ENCODE peak calls at places on chromosomes 12 and 14, in seven cellular contexts. One of them, this sample, is unnamed.

GRCh38 chr12:87953257-87953860 is 75.8 kb downstream of the C12orf50 start:
- DNase-seq in tibial nerve: no peak
- DNase-seq in heart left ventricle: no peak
- DNase-seq in psoas muscle: no peak
- DNase-seq in GM13976: peak
- DNase-seq in AG10803: peak
- DNase-seq in A549: peak
- DNase-seq in this sample: peak

GRCh38 chr12:110102255-110102654 is 21.9 kb upstream of the IFT81 start:
- DNase-seq in tibial nerve: no peak
- DNase-seq in heart left ventricle: no peak
- DNase-seq in psoas muscle: peak
- DNase-seq in GM13976: peak
- DNase-seq in AG10803: peak
- DNase-seq in A549: peak
- DNase-seq in this sample: peak

GRCh38 chr14:78091361-78091760 is 78.8 kb upstream of the NRXN3 start:
- DNase-seq in tibial nerve: no peak
- DNase-seq in heart left ventricle: no peak
- DNase-seq in psoas muscle: no peak
- DNase-seq in GM13976: no peak
- DNase-seq in AG10803: no peak
- DNase-seq in A549: no peak
- DNase-seq in this sample: no peak

GRCh38 chr12:52186135-52186840 is 5.5 kb downstream of the KRT80 start:
- DNase-seq in tibial nerve: no peak
- DNase-seq in heart left ventricle: no peak
- DNase-seq in psoas muscle: no peak
- DNase-seq in GM13976: no peak
- DNase-seq in AG10803: peak
- DNase-seq in A549: no peak
- DNase-seq in this sample: peak

GRCh38 chr12:128245890-128246289 is 21.1 kb upstream of the TMEM132C start:
- DNase-seq in tibial nerve: no peak
- DNase-seq in heart left ventricle: no peak
- DNase-seq in psoas muscle: no peak
- DNase-seq in GM13976: no peak
- DNase-seq in AG10803: no peak
- DNase-seq in A549: no peak
- DNase-seq in this sample: no peak

GRCh38 chr12:10363922-10364838 is 25.7 kb downstream of the KLRK1 start:
- DNase-seq in tibial nerve: no peak
- DNase-seq in heart left ventricle: peak
- DNase-seq in psoas muscle: peak
- DNase-seq in GM13976: peak
- DNase-seq in AG10803: peak
- DNase-seq in A549: peak
- DNase-seq in this sample: peak

GRCh38 chr12:95358111-95359083 is 115.6 kb upstream of the METAP2 start:
- DNase-seq in tibial nerve: no peak
- DNase-seq in heart left ventricle: no peak
- DNase-seq in psoas muscle: no peak
- DNase-seq in GM13976: no peak
- DNase-seq in AG10803: no peak
- DNase-seq in A549: no peak
- DNase-seq in this sample: no peak

GRCh38 chr14:22551597-22551982 is 37.4 kb downstream of the DAD1 start:
- DNase-seq in tibial nerve: no peak
- DNase-seq in heart left ventricle: no peak
- DNase-seq in psoas muscle: no peak
- DNase-seq in GM13976: no peak
- DNase-seq in AG10803: no peak
- DNase-seq in A549: no peak
- DNase-seq in this sample: no peak

GRCh38 chr12:124898200-124898950 is 16.1 kb downstream of the UBC start:
- DNase-seq in tibial nerve: no peak
- DNase-seq in heart left ventricle: peak
- DNase-seq in psoas muscle: no peak
- DNase-seq in GM13976: peak
- DNase-seq in AG10803: no peak
- DNase-seq in A549: peak
- DNase-seq in this sample: no peak

GRCh38 chr14:49240383-49240782 is 345.8 kb downstream of the RPS29 start:
- DNase-seq in tibial nerve: no peak
- DNase-seq in heart left ventricle: no peak
- DNase-seq in psoas muscle: no peak
- DNase-seq in GM13976: no peak
- DNase-seq in AG10803: no peak
- DNase-seq in A549: no peak
- DNase-seq in this sample: peak

GRCh38 chr12:20194171-20194570 is 174.2 kb upstream of the PDE3A start:
- DNase-seq in tibial nerve: no peak
- DNase-seq in heart left ventricle: no peak
- DNase-seq in psoas muscle: no peak
- DNase-seq in GM13976: no peak
- DNase-seq in AG10803: peak
- DNase-seq in A549: no peak
- DNase-seq in this sample: no peak
- TF ChIP-seq CTCF in tibial nerve: no peak
- TF ChIP-seq CTCF in heart left ventricle: peak
- TF ChIP-seq CTCF in psoas muscle: no peak
- TF ChIP-seq CTCF in GM13976: no peak
- TF ChIP-seq CTCF in AG10803: peak
- TF ChIP-seq CTCF in A549: peak
- TF ChIP-seq CTCF in this sample: no peak

GRCh38 chr14:20855652-20856291 is 35.4 kb upstream of the RNASE3 start:
- DNase-seq in tibial nerve: no peak
- DNase-seq in heart left ventricle: peak
- DNase-seq in psoas muscle: peak
- DNase-seq in GM13976: peak
- DNase-seq in AG10803: peak
- DNase-seq in A549: peak
- DNase-seq in this sample: peak
- TF ChIP-seq CTCF in tibial nerve: peak
- TF ChIP-seq CTCF in heart left ventricle: peak
- TF ChIP-seq CTCF in psoas muscle: peak
- TF ChIP-seq CTCF in GM13976: peak
- TF ChIP-seq CTCF in AG10803: peak
- TF ChIP-seq CTCF in A549: peak
- TF ChIP-seq CTCF in this sample: peak

GRCh38 chr12:47900480-47901129 is 4.2 kb downstream of the VDR start:
- DNase-seq in tibial nerve: no peak
- DNase-seq in heart left ventricle: no peak
- DNase-seq in psoas muscle: no peak
- DNase-seq in GM13976: no peak
- DNase-seq in AG10803: peak
- DNase-seq in A549: no peak
- DNase-seq in this sample: no peak
- TF ChIP-seq CTCF in tibial nerve: no peak
- TF ChIP-seq CTCF in heart left ventricle: no peak
- TF ChIP-seq CTCF in psoas muscle: no peak
- TF ChIP-seq CTCF in GM13976: peak
- TF ChIP-seq CTCF in AG10803: peak
- TF ChIP-seq CTCF in A549: peak
- TF ChIP-seq CTCF in this sample: no peak

GRCh38 chr12:85781751-85782150 is 54.5 kb downstream of the RASSF9 start:
- DNase-seq in tibial nerve: no peak
- DNase-seq in heart left ventricle: no peak
- DNase-seq in psoas muscle: no peak
- DNase-seq in GM13976: no peak
- DNase-seq in AG10803: no peak
- DNase-seq in A549: no peak
- DNase-seq in this sample: no peak
- TF ChIP-seq CTCF in tibial nerve: no peak
- TF ChIP-seq CTCF in heart left ventricle: no peak
- TF ChIP-seq CTCF in psoas muscle: no peak
- TF ChIP-seq CTCF in GM13976: no peak
- TF ChIP-seq CTCF in AG10803: no peak
- TF ChIP-seq CTCF in A549: no peak
- TF ChIP-seq CTCF in this sample: no peak

DNA sequence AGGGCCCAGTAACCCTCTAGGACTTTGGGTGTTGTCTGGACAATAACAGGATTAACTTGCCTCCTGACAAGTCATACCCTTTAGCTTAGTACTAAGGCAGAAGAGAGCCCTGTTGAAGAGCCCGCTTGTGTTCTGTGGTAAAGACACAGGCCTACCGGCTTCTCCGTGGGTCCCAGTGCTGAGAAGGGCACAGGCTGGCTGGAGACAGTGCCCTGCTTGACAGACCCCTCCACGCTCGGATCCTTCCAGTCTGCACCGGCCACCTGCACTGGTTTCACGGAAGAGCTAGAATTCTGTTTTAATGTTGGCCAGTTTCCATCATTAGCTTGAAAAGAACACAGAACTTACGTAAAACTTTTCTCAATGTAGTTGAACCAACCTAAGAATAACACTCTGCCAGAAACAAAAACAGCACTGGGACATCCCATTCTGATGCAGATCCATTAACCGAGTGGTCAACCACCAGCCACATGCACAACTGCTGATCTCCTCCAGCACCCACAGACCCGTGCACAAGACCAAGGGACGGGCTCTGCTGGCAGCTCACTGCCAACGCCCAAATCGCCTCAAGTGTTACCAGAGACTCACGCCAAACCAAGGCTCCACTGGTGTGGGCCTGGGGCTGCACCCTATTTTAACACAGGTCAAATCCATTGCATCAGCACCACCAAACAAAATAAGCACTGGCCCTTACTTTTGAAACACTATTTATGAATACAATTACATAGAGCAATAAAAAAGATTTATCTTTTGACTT is 27.1 kb downstream of the ZFYVE21 start:
- DNase-seq in tibial nerve: peak
- DNase-seq in heart left ventricle: no peak
- DNase-seq in psoas muscle: no peak
- DNase-seq in GM13976: no peak
- DNase-seq in AG10803: no peak
- DNase-seq in A549: no peak
- DNase-seq in this sample: no peak
- TF ChIP-seq CTCF in tibial nerve: no peak
- TF ChIP-seq CTCF in heart left ventricle: no peak
- TF ChIP-seq CTCF in psoas muscle: no peak
- TF ChIP-seq CTCF in GM13976: no peak
- TF ChIP-seq CTCF in AG10803: no peak
- TF ChIP-seq CTCF in A549: no peak
- TF ChIP-seq CTCF in this sample: no peak

GRCh38 chr12:48956279-48957140 is 777 bp downstream of the ARF3 start:
- DNase-seq in tibial nerve: peak
- DNase-seq in heart left ventricle: peak
- DNase-seq in psoas muscle: peak
- DNase-seq in GM13976: peak
- DNase-seq in AG10803: peak
- DNase-seq in A549: peak
- DNase-seq in this sample: peak
- TF ChIP-seq CTCF in tibial nerve: no peak
- TF ChIP-seq CTCF in heart left ventricle: no peak
- TF ChIP-seq CTCF in psoas muscle: no peak
- TF ChIP-seq CTCF in GM13976: no peak
- TF ChIP-seq CTCF in AG10803: no peak
- TF ChIP-seq CTCF in A549: no peak
- TF ChIP-seq CTCF in this sample: no peak